ENCODE peak calls at places on chromosomes 5 and 9, in five cellular contexts. W is K562, V is H1, C is HCT116, E is SK-N-SH. R is an unnamed sample.

GRCh38 chr5:68798877-68799276 is 294.9 kb upstream of the SLC30A5 start:
- DNase-seq in W (no peak), V (no peak), C (no peak), E (no peak), R (no peak)

GRCh38 chr9:69139596-69139995 is 34.5 kb upstream of the TJP2 start:
- DNase-seq in W (no peak), V (no peak), C (no peak), E (no peak), R (no peak)

GRCh38 chr5:179679014-179679674 is 1.7 kb downstream of the CBY3 start:
- DNase-seq in W (peak; percentile 38), V (peak; percentile 81), C (no peak), E (peak; percentile 66), R (peak; percentile 36)

GRCh38 chr9:136228107-136228875 is 17.3 kb downstream of the QSOX2 start:
- DNase-seq in W (no peak), V (no peak), C (peak; percentile 69), E (no peak), R (no peak)

GRCh38 chr5:178232124-178232919 is at the start of gene PHYKPL:
- DNase-seq in W (peak; percentile 92), V (no peak), C (peak; percentile 44), E (peak; percentile 91), R (no peak)

GRCh38 chr9:118522093-118523028 is 818.2 kb downstream of the TLR4 start:
- DNase-seq in W (peak; percentile 10), V (peak; percentile 78), C (no peak), E (peak; percentile 48), R (peak; percentile 83)

GRCh38 chr5:120053841-120054240 is 410.3 kb upstream of the PRR16 start:
- DNase-seq in W (no peak), V (no peak), C (no peak), E (no peak), R (no peak)

GRCh38 chr5:915946-916345 is 23.3 kb downstream of the TRIP13 start:
- DNase-seq in W (no peak), V (no peak), C (no peak), E (no peak), R (no peak)

GRCh38 chr5:81505672-81506071 is 111.7 kb upstream of the ACOT12 start:
- DNase-seq in W (no peak), V (no peak), C (no peak), E (no peak), R (no peak)

GRCh38 chr5:165457854-165458481 is 1952.5 kb downstream of the MAT2B start:
- DNase-seq in W (no peak), V (peak; percentile 9), C (no peak), E (peak; percentile 32), R (peak; percentile 20)

GRCh38 chr5:110055301-110055700 is 365.6 kb downstream of the MAN2A1 start:
- DNase-seq in W (no peak), V (no peak), C (no peak), E (no peak), R (no peak)

GRCh38 chr5:135880278-135880677 is 15.4 kb downstream of the IL9 start:
- DNase-seq in W (peak; percentile 14), V (peak; percentile 38), C (peak; percentile 15), E (peak; percentile 41), R (peak; percentile 27)

GRCh38 chr9:110984890-110985437 is 53.3 kb downstream of the LPAR1 start:
- DNase-seq in W (no peak), V (no peak), C (no peak), E (no peak), R (no peak)

GRCh38 chr5:157350939-157351338 is 85.0 kb downstream of the CYFIP2 start:
- DNase-seq in W (no peak), V (no peak), C (no peak), E (no peak), R (no peak)

GRCh38 chr5:150625831-150626746 is 14.4 kb upstream of the SYNPO start:
- DNase-seq in W (no peak), V (no peak), C (no peak), E (no peak), R (no peak)

GRCh38 chr5:38648703-38649291 is 92.4 kb upstream of the LIFR start:
- DNase-seq in W (no peak), V (no peak), C (no peak), E (no peak), R (no peak)

GRCh38 chr9:38713426-38713825 is 6.5 kb downstream of the FAM240B start:
- DNase-seq in W (no peak), V (no peak), C (no peak), E (no peak), R (no peak)

GRCh38 chr5:167912944-167913343 is 378.5 kb upstream of the WWC1 start:
- DNase-seq in W (no peak), V (no peak), C (no peak), E (no peak), R (no peak)

GRCh38 chr5:120803282-120803681 is 339.2 kb downstream of the PRR16 start:
- DNase-seq in W (no peak), V (no peak), C (peak; percentile 8), E (peak; percentile 4), R (no peak)

GRCh38 chr5:57448751-57449150 is 33.9 kb downstream of the ACTBL2 start:
- DNase-seq in W (no peak), V (no peak), C (no peak), E (no peak), R (no peak)

GRCh38 chr5:148961261-148962199 is 101.3 kb downstream of the SH3TC2 start:
- DNase-seq in W (no peak), V (no peak), C (no peak), E (no peak), R (no peak)

GRCh38 chr5:148962200-148962550 is 100.7 kb downstream of the SH3TC2 start:
- DNase-seq in W (no peak), V (no peak), C (no peak), E (no peak), R (no peak)

GRCh38 chr5:148963679-148964078 is 99.2 kb downstream of the SH3TC2 start:
- DNase-seq in W (no peak), V (no peak), C (no peak), E (no peak), R (no peak)

GRCh38 chr5:148960070-148960769 is 102.6 kb downstream of the SH3TC2 start:
- DNase-seq in W (no peak), V (no peak), C (no peak), E (no peak), R (no peak)

GRCh38 chr5:148962761-148963324 is 100.0 kb downstream of the SH3TC2 start:
- DNase-seq in W (no peak), V (no peak), C (no peak), E (no peak), R (no peak)
- TF ChIP-seq YY1 in W (no peak), V (no peak), C (no peak), E (no peak), R (no peak)

GRCh38 chr5:175202461-175203065 is 241.4 kb downstream of the DRD1 start:
- DNase-seq in W (no peak), V (no peak), C (peak; percentile 47), E (no peak), R (no peak)
- TF ChIP-seq YY1 in W (no peak), V (no peak), C (peak; percentile 78), E (peak; percentile 61), R (no peak)

GRCh38 chr9:75891277-75892167 is 1.0 kb downstream of the PCSK5 start:
- DNase-seq in W (peak; percentile 9), V (no peak), C (peak; percentile 12), E (peak; percentile 32), R (no peak)
- TF ChIP-seq YY1 in W (no peak), V (no peak), C (no peak), E (no peak), R (no peak)

GRCh38 chr9:90898229-90898628 is 96.6 kb downstream of the SYK start:
- DNase-seq in W (no peak), V (no peak), C (no peak), E (no peak), R (no peak)

GRCh38 chr9:90895786-90896185 is 94.2 kb downstream of the SYK start:
- DNase-seq in W (no peak), V (no peak), C (no peak), E (no peak), R (no peak)

GRCh38 chr9:90894956-90895687 is 93.5 kb downstream of the SYK start:
- DNase-seq in W (peak; percentile 54), V (no peak), C (no peak), E (peak; percentile 60), R (no peak)

GRCh38 chr9:90893706-90894105 is 92.1 kb downstream of the SYK start:
- DNase-seq in W (no peak), V (no peak), C (no peak), E (no peak), R (no peak)

DNA sequence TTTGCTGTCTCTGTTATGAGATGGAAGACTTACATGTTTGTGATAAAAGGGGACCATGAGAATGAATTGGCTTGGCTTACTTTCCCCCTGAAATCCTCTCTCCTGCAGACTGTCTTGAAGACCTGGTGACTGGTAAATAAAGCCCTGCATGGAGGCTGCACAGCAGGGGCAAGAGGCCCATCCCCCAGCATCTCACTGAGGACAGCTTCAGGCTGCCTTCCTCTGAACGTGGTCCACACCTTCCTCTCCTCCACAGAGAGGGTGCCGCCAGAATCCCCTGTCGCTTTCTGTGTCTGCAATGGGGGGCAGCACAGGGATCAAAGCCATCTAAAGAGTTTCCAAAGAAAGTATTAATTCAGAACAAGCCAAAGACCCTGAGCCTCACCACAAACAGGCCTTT is 94.6 kb downstream of the SYK start:
- DNase-seq in W (no peak), V (no peak), C (no peak), E (no peak), R (no peak)
- TF ChIP-seq YY1 in W (no peak), V (no peak), C (no peak), E (no peak), R (no peak)

DNA sequence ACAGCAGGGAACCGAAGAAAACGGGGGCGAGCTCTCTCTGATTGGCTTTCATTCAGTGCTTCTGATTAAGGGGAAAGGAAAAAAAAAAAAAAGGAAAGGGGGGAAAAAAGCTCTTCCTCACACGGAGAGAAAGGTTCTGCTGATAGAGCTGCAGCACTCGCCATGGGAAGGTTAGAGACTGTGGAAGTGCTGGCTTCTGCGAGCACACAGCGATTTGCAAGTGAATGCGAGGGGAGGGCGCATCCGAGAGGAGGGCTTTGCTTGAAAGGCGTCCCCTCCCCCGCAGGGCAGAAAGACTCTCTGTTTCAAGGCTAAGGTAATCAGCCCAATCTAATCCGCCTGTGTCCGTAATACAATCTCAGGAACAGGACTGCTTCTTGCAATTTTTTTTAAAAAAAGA is at the start of gene CDH10:
- DNase-seq in W (no peak), V (peak; percentile 92), C (no peak), E (no peak), R (peak; percentile 94)
- TF ChIP-seq YY1 in W (no peak), V (no peak), C (no peak), E (no peak), R (no peak)

DNA sequence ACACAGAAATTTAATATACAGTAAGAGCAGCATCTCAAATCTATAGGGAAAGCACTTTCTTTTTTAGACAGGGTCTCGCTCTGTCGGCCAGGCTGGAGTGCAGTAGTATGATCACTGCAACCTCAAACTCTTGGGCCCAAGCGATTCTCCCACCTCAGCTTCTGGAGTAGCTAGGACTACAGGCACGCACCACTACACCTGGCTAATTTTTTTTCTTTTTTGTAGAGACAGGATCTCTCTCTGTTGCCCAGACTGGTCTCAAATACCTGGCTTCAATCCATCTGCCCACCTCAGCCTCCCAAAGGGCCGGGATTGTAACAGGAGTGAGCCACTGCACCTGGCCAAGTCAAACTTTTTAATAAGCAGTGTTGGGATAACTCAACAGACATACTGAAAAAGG is 107.6 kb downstream of the SIL1 start:
- DNase-seq in W (no peak), V (no peak), C (no peak), E (no peak), R (no peak)
- TF ChIP-seq YY1 in W (no peak), V (no peak), C (no peak), E (no peak), R (no peak)

R was measured in NT2/D1.